ENCODE peak calls at places on chromosomes 7 and 10, in nine cellular contexts. D is PC-3, G is SK-N-SH, T is MM.1S, L is neural progenitor cell, R is OCI-LY7, J is GM23338, I is GM23248, Q is HCT116. K is an unnamed sample.

GRCh38 chr10:1412531-1413189 is 324.7 kb downstream of the ADARB2 start:
- DNase-seq in I (no peak), J (no peak), D (no peak), G (no peak), L (no peak), R (peak), Q (no peak), T (no peak), K (no peak)

GRCh38 chr10:29966269-29966668 is 93.1 kb downstream of the JCAD start:
- DNase-seq in G (no peak), Q (no peak), D (no peak), I (no peak), L (no peak), T (no peak), J (peak), R (no peak), K (no peak)

GRCh38 chr10:13945760-13946460 is 359.1 kb downstream of the PRPF18 start:
- DNase-seq in D (no peak), T (no peak), G (no peak), Q (no peak), I (no peak), R (no peak), L (no peak), J (peak), K (peak)

GRCh38 chr7:25857376-25858067 is 294.5 kb upstream of the NFE2L3 start:
- DNase-seq in R (no peak), D (peak), L (peak), J (peak), I (peak), G (peak), T (no peak), Q (no peak), K (peak)

GRCh38 chr10:77637474-77637985 is at the start of gene KCNMA1:
- DNase-seq in I (peak), L (peak), T (peak), R (no peak), G (peak), D (peak), Q (no peak), J (peak), K (peak)

GRCh38 chr10:131575877-131576276 is 264.4 kb upstream of the TCERG1L start:
- DNase-seq in J (no peak), T (no peak), G (no peak), Q (no peak), L (no peak), I (no peak), R (no peak), D (no peak), K (no peak)

GRCh38 chr7:147240468-147240867 is 1123.9 kb downstream of the CNTNAP2 start:
- DNase-seq in T (no peak), I (no peak), Q (no peak), L (no peak), J (no peak), G (no peak), D (peak), R (no peak), K (no peak)

GRCh38 chr10:51895209-51895608 is 195.8 kb upstream of the CSTF2T start:
- DNase-seq in L (no peak), J (no peak), I (peak), Q (no peak), R (no peak), G (no peak), T (no peak), D (no peak), K (peak)

GRCh38 chr7:107068156-107068555 is 23.7 kb downstream of the PRKAR2B start:
- DNase-seq in D (no peak), I (no peak), L (no peak), J (no peak), R (peak), G (no peak), Q (no peak), T (peak), K (no peak)

GRCh38 chr10:112360308-112361270 is 13.3 kb upstream of the ACSL5 start:
- DNase-seq in L (no peak), I (peak), T (no peak), J (peak), R (no peak), D (peak), Q (no peak), G (no peak), K (no peak)

GRCh38 chr7:101945034-101945758 is 127.8 kb downstream of the CUX1 start:
- DNase-seq in G (no peak), D (no peak), L (no peak), Q (no peak), J (no peak), R (no peak), I (no peak), T (no peak), K (no peak)

GRCh38 chr10:23399701-23400144 is 39.2 kb upstream of the OTUD1 start:
- DNase-seq in D (peak), L (no peak), T (no peak), R (no peak), G (no peak), J (no peak), I (peak), Q (no peak), K (peak)

GRCh38 chr10:25934673-25935139 is 677 bp downstream of the MYO3A start:
- DNase-seq in I (no peak), R (no peak), D (no peak), L (peak), G (peak), T (peak), J (peak), Q (no peak), K (peak)

GRCh38 chr10:44384601-44385422 is at the start of gene CXCL12:
- DNase-seq in R (no peak), G (peak), T (no peak), D (no peak), J (peak), Q (no peak), I (peak), L (peak), K (peak)

DNA sequence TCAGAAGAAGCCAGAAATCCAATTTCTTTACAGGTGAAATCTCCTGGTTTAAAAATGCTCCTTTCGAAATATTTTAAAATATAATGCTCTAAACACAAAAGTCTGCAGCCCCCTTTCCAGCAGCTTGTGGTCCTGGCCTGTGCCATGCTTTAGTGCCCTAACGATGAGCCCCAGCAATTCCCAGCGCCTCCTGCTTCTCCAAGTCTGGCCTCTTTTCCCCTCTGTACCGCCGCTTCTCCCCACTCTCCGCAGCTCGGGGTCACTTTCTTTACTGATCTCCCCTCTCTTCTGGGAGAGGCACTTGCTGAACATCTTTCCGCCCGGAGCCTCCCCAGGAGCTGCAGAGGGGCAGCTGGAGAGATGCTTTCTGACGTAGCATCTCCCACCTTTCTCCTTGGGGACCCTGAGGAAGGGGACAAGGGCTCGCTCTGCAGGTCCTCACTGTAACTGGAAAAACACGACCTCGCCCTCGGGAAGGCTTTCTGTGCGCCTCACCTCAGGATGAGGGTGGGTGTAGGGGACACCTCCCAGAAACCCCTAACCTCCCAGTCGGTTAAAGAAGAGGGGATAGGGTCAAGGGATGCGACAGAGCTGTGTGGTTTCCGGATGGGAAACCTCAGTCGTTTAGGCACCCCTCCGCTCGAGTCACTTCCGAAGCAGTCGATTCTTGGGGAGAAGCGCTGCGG is 544 bp upstream of the INA start:
- DNase-seq in T (no peak), Q (no peak), I (no peak), L (peak), J (peak), R (no peak), D (no peak), G (peak), K (no peak)
- H3K4me3 ChIP-seq in T (peak), Q (no peak), I (no peak), L (peak), J (peak), R (no peak), D (no peak), G (peak), K (no peak)

DNA sequence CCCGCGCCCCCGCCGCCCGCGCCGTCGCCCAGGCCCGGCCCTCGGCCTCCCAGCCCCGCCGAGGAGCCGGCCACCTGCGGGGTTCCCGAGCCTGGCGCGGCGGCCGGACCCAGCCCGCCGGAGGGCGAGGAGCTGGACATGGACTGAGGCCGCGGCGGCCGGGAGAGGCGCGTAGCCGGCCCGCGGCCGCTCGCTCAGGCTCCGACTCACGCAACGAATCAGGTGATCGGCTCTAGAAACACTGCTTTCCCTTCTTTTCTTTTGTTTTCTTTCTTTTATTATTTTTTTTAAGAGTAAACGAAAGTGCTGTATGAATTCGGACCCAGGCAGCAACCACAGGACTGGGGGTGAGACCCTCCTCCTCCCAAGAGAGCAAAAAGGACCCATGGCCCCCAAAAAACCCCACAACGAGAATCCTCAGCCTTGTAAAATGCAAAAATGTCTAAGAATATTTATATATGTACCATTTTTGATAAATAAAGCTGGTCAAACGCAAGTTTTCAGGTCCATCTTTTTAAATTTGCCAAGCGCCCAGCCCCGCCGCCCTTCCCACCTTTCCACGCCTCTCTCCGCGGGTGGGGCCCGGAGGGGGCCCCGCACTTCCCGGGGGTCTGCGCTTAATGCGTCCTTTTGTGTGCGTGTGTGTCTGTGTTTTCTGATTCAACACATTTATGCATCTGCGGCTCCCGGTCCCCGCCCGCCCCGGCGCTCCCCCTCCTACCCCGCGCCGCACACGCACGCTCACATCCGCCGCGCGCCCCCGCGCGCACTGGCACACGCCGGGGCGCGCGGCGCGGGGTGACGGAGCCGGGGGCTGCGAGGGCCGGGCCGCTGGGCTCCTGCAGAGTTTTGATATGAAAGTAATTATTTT is 4.4 kb downstream of the UNCX start:
- DNase-seq in J (peak), L (peak), G (no peak), T (no peak), I (no peak), R (no peak), D (no peak), Q (no peak), K (no peak)
- H3K4me2 ChIP-seq in J (peak), L (no peak), G (no peak), T (no peak), I (no peak), R (no peak), D (no peak), Q (no peak), K (no peak)

GRCh38 chr7:50184266-50184665 is 91.2 kb upstream of the ZPBP start:
- DNase-seq in L (no peak), D (no peak), T (no peak), I (no peak), Q (no peak), G (no peak), J (no peak), R (no peak), K (no peak)
- TF ChIP-seq EZH2phosphoT487 in L (no peak), D (no peak), T (no peak), I (no peak), Q (no peak), G (no peak), J (no peak), R (no peak), K (no peak)

GRCh38 chr7:155296788-155297516 is 726 bp upstream of the INSIG1 start:
- DNase-seq in L (peak), R (peak), T (peak), I (peak), Q (no peak), G (no peak), J (peak), D (peak), K (peak)
- H3K4me3 ChIP-seq in L (peak), R (peak), T (peak), I (peak), Q (peak), G (peak), J (peak), D (peak), K (peak)

GRCh38 chr7:143929224-143929920 is 5.7 kb upstream of the OR2F2 start:
- DNase-seq in G (no peak), J (no peak), T (no peak), R (no peak), Q (no peak), L (no peak), I (peak), D (peak), K (no peak)
- H3K4me2 ChIP-seq in G (no peak), J (no peak), T (no peak), R (no peak), Q (no peak), L (no peak), I (no peak), D (no peak), K (no peak)

DNA sequence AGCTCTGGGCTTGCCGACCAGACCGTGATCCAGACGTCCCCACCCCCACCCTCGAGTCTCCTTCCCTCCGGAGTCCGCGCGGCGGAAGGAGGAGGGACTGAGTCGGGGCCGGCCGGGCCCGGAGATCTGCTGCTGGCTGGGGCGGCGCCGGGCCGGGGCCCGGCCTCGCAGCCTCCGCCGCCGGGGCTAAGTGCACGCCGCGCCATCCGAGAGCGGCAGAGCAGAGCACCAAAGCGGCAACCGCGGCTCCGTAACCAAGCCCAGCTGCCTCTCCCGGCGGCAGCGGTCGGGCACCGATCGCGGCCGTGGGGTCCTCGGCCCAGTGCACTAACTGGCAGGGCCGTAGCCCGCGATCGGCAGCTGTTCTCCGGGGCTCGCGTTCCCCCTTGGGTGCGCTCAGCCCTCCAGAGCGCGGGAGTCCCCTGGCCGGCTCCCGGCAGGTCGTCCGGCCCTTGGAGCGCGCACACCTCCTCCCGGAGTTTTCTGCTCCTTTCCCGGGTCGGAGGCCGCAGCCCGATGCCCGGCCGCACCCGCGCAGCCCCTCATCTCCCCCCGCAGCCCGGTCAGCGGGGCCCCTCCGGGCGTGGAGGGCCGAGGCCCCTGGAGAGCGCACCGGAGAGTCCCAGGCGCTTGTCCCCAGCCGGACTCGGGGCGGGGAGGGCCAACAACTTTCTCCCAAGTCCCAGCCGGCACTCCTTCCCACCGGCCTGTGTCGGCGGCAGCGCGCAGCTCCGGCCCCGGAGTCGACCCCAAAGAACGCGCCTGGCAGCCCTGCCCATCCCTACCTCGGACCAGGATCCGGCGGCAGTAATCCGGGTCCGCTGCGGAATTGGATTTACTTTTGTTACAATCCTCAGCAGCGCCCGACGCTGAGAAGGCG is 799 bp downstream of the VAX1 start:
- DNase-seq in L (peak), Q (no peak), G (peak), T (no peak), D (peak), J (peak), R (no peak), I (peak), K (peak)
- TF ChIP-seq EZH2phosphoT487 in L (peak), Q (no peak), G (no peak), T (no peak), D (no peak), J (peak), R (no peak), I (peak), K (no peak)

DNA sequence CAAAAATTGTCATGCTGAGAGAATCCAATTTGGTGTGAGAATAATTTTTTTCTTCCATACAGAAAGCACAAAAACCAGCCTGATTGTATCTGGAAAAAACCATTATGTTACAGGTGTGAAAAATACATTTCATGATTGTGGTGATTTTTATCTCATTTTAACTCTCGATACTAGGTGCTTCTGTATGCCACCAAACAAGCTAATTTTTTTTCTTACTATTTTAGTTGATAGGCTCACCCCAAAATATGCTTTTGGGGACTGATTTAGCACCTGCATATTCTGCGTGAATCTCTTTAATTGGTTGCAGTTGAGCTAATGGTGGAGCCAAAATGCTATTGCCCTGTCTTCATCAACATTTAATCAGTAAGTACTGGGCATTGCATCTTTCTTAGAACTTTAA is 1.9 kb downstream of the DMTF1 start:
- DNase-seq in J (no peak), G (no peak), T (no peak), Q (no peak), R (peak), I (peak), D (no peak), L (no peak), K (no peak)
- H3K4me3 ChIP-seq in J (peak), G (peak), T (peak), Q (peak), R (peak), I (peak), D (peak), L (peak), K (peak)

DNA sequence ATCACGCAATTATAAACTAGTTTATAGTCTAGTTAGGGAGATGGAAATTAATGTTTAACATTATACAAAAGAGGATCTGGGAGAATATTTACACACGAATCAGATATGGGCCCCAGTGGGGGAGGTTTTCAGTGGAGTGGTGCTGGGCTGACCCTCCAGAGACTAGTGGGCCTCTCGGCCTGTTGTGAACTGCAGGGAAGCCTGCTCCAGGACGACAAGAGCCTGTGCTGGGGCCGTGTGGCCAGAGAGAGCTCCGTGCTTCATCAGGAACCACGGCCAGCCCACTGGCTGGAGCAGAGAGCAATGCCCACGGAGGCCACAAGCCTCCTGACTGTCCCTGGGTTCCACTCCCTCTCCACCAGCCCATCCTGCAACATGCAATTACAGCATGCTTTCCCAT is 11.3 kb upstream of the ESYT2 start:
- DNase-seq in D (no peak), R (no peak), T (no peak), G (no peak), I (no peak), Q (no peak), J (no peak), L (no peak), K (no peak)
- H3K4me2 ChIP-seq in D (no peak), R (no peak), T (no peak), G (no peak), I (no peak), Q (no peak), J (peak), L (no peak), K (no peak)